ENCODE peak calls at places on chromosomes 1 and 21, in eight cellular contexts. O, K, H, L, X, S, F and R are unnamed samples.
A peak's percentile ranks its signal among the peaks of the same experiment; 100 is the strongest.

GRCh38 chr1:58782308-58783089 is 1.3 kb downstream of the JUN start:
- DNase-seq in O (peak; percentile 82), K (no peak), H (peak; percentile 74), L (peak; percentile 48), X (no peak), S (peak; percentile 36), F (peak; percentile 79), R (peak; percentile 56)

GRCh38 chr1:91173379-91173890 is 151.6 kb upstream of the ZNF644 start:
- DNase-seq in O (no peak), K (no peak), H (no peak), L (no peak), X (no peak), S (no peak), F (no peak), R (no peak)

GRCh38 chr1:13769212-13769611 is 69.2 kb downstream of the PRDM2 start:
- DNase-seq in O (no peak), K (no peak), H (no peak), L (no peak), X (no peak), S (no peak), F (no peak), R (no peak)

GRCh38 chr1:239926184-239926583 is 165.5 kb upstream of the FMN2 start:
- DNase-seq in O (no peak), K (no peak), H (no peak), L (no peak), X (no peak), S (no peak), F (no peak), R (no peak)

GRCh38 chr1:51328279-51328678 is 2.1 kb downstream of the TTC39A start:
- DNase-seq in O (no peak), K (no peak), H (no peak), L (no peak), X (no peak), S (peak; percentile 55), F (no peak), R (no peak)

GRCh38 chr1:179175011-179175934 is 54.2 kb downstream of the ABL2 start:
- DNase-seq in O (no peak), K (no peak), H (no peak), L (no peak), X (no peak), S (peak; percentile 87), F (no peak), R (peak; percentile 76)

GRCh38 chr1:202807926-202808757 is at the start of gene KDM5B:
- DNase-seq in O (peak; percentile 75), K (peak; percentile 11), H (peak; percentile 76), L (peak; percentile 54), X (peak; percentile 70), S (peak; percentile 78), F (peak; percentile 92), R (peak; percentile 67)

GRCh38 chr1:234758851-234759250 is 148.9 kb upstream of the IRF2BP2 start:
- DNase-seq in O (peak; percentile 73), K (no peak), H (no peak), L (peak; percentile 32), X (no peak), S (peak; percentile 38), F (no peak), R (no peak)

GRCh38 chr21:37582613-37583012 is 216.0 kb downstream of the DYRK1A start:
- DNase-seq in O (peak; percentile 16), K (peak; percentile 53), H (no peak), L (no peak), X (no peak), S (peak; percentile 54), F (peak; percentile 58), R (no peak)

GRCh38 chr1:101302831-101303511 is 66.2 kb downstream of the S1PR1 start:
- DNase-seq in O (no peak), K (no peak), H (no peak), L (no peak), X (no peak), S (peak; percentile 40), F (no peak), R (no peak)

GRCh38 chr1:218779341-218779831 is 394.3 kb upstream of the LYPLAL1 start:
- DNase-seq in O (no peak), K (no peak), H (no peak), L (no peak), X (no peak), S (peak; percentile 68), F (no peak), R (no peak)

GRCh38 chr1:198155253-198155652 is 1.5 kb upstream of the NEK7 start:
- DNase-seq in O (no peak), K (no peak), H (no peak), L (no peak), X (no peak), S (peak; percentile 90), F (no peak), R (no peak)

DNA sequence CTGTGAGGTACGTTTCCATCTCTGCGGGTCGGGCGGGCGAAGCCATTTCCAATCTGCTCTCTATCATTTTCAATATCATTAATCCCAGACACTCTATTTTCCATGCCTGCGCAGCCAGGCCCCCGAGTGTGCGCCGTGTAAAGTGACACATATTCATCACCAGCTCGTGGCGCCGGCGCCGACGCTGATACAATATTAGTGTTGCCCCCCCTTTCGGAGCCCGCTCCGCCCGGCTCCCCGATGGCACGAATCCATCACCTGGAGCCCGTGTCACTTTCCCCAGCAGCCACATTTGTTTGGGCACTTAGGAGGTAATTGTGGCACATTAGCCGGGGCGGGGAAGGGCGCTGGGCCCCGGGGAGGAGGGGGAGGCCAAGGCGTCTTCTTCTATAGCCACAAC is 33.7 kb upstream of the DMBX1 start:
- DNase-seq in O (no peak), K (no peak), H (no peak), L (no peak), X (no peak), S (no peak), F (no peak), R (no peak)
- H3K27me3 ChIP-seq in O (no peaks in the 10 kb centered on the region), K (peaks cover 25% of the 10 kb centered on the region), H (no peaks in the 10 kb centered on the region), L (peaks cover 5% of the 10 kb centered on the region), X (peaks cover 29% of the 10 kb centered on the region), S (peaks cover 10% of the 10 kb centered on the region), F (peaks cover 64% of the 10 kb centered on the region), R (peaks cover 4% of the 10 kb centered on the region)

GRCh38 chr1:920506-920905 is 3.2 kb upstream of the SAMD11 start:
- DNase-seq in O (no peak), K (no peak), H (peak; percentile 19), L (no peak), X (no peak), S (no peak), F (no peak), R (no peak)
- H3K4me3 ChIP-seq in O (no peak overlapping the region), K (peak overlapping the region; percentile 12), H (peak overlapping the region; percentile 4), L (no peak overlapping the region), X (no peak overlapping the region), S (no peak overlapping the region), F (no peak overlapping the region), R (peak overlapping the region; percentile 33)

GRCh38 chr1:1600861-1601563 is 1.1 kb upstream of the FNDC10 start:
- DNase-seq in O (no peak), K (no peak), H (no peak), L (no peak), X (no peak), S (no peak), F (peak; percentile 59), R (no peak)

GRCh38 chr1:1601564-1602320 is 1.8 kb upstream of the FNDC10 start:
- DNase-seq in O (no peak), K (no peak), H (no peak), L (no peak), X (no peak), S (no peak), F (no peak), R (no peak)

GRCh38 chr1:1602941-1603506 is 3.1 kb upstream of the FNDC10 start:
- DNase-seq in O (no peak), K (no peak), H (no peak), L (no peak), X (no peak), S (no peak), F (peak; percentile 59), R (no peak)

GRCh38 chr1:1603671-1604373 is 3.9 kb upstream of the FNDC10 start:
- DNase-seq in O (no peak), K (no peak), H (no peak), L (no peak), X (no peak), S (no peak), F (peak; percentile 61), R (no peak)

DNA sequence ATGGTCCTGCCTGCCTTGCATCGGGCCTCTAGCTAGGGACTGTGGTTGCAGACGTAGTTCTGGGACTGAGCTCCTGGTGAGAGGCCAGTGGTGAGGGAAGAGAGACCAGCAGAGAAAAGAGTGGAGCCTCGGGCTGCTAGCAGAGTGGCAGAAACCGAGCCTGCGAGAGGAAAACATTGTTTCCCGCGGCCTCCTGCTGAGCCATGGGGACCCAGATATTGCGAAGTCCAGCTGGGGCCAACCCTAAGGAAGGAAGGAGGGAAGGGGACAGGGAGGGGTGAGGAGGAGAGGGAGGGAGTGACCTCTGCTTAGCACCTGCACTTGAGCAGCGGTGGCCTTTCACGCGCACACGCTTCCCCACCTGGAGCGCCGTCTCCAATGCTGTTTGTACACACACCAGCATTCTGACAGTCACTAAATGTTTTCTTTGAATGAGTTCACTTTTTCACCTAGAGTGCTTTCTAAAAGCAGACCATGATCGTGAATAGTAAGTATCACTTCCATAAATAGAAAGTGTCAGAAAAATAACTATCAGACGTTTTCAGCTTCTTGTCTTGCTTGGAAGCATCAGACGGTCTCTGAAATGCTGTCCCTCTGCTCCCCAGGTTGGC is 2.5 kb upstream of the FNDC10 start:
- DNase-seq in O (no peak), K (no peak), H (no peak), L (no peak), X (no peak), S (no peak), F (peak; percentile 59), R (no peak)
- H3K27me3 ChIP-seq in O (no peaks in the 10 kb centered on the region), K (no peaks in the 10 kb centered on the region), H (no peaks in the 10 kb centered on the region), L (no peaks in the 10 kb centered on the region), X (peaks cover 5% of the 10 kb centered on the region), S (peaks cover 4% of the 10 kb centered on the region), F (peaks cover 29% of the 10 kb centered on the region), R (peaks cover 5% of the 10 kb centered on the region)

DNA sequence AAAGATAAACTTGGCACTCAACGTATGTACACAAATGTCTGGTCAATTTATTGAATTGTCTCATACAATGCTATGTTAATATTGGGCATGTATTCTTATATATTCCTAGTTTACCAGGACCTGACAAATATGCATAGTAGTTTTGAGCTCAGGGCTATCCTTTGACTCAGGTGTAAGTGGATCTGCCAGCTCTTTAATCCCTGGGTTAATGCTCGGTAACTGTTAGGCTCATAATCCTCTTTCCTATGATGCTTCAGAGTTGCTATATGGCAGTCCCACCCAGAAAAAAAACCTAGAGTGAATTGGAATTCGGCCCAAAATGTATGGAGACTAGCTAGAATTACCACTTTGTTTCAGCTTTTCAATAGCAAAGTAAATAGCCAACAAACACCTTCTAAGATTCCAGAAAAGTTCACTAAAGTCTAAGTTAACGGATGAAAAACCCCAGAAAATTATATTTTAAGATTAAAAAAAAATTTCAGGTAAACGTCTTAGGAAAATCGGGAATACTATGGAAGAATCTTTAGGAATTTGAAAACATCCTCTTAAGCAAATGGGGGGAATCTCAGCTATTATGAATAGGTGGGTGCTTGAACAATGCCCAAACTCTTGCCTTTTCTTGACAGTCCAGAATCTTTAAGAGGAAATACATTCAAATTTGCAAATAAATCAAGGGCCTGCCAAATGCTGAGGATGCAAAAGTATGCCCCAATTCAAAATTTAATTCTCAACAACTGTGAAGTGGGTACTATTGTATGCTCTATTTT is 10.9 kb downstream of the H3-3A start:
- DNase-seq in O (no peak), K (no peak), H (no peak), L (no peak), X (no peak), S (no peak), F (no peak), R (no peak)
- H3K4me3 ChIP-seq in O (no peak overlapping the region), K (no peak overlapping the region), H (no peak overlapping the region), L (no peak overlapping the region), X (no peak overlapping the region), S (no peak overlapping the region), F (no peak overlapping the region), R (no peak overlapping the region)

GRCh38 chr1:228005511-228006033 is 1.2 kb upstream of the WNT3A start:
- DNase-seq in O (no peak), K (no peak), H (no peak), L (no peak), X (no peak), S (no peak), F (peak; percentile 68), R (no peak)
- H3K27me3 ChIP-seq in O (peaks cover 7% of the 10 kb centered on the region), K (peaks cover 11% of the 10 kb centered on the region), H (no peaks in the 10 kb centered on the region), L (peaks cover 36% of the 10 kb centered on the region), X (peaks cover 67% of the 10 kb centered on the region), S (peaks cover 37% of the 10 kb centered on the region), F (peaks cover 79% of the 10 kb centered on the region), R (peaks cover 3% of the 10 kb centered on the region)